ENCODE peak calls at places on chromosomes 13 and 19, in six cellular contexts. F is K562, Z is H1, O is HCT116, C is HepG2, P is GM12878. Q is an unnamed sample. For H3K4me1, the result is how much of the 10 kb centered on the place peaks cover.

GRCh38 chr13:65532231-65532630 is 1697.9 kb downstream of the PCDH9 start:
- DNase-seq in Z (no peak), F (peak), O (no peak), P (no peak), C (no peak), Q (no peak)

GRCh38 chr19:4911314-4911713 is 2.0 kb downstream of the UHRF1 start:
- DNase-seq in C (no peak), P (no peak), O (no peak), Z (no peak), F (no peak), Q (no peak)

GRCh38 chr19:3046621-3047306 is 15.5 kb downstream of the TLE5 start:
- DNase-seq in P (no peak), O (no peak), Z (peak), F (peak), C (no peak), Q (no peak)

GRCh38 chr13:21067794-21068193 is 6.4 kb upstream of the LATS2 start:
- DNase-seq in Z (no peak), O (no peak), F (no peak), C (no peak), P (no peak), Q (no peak)

GRCh38 chr13:49791214-49791752 is 1.2 kb downstream of the KPNA3 start:
- DNase-seq in P (peak), C (peak), Z (no peak), F (peak), O (no peak), Q (peak)

GRCh38 chr19:41298327-41298964 is 11.5 kb upstream of the CCDC97 start:
- DNase-seq in Z (no peak), P (no peak), C (no peak), F (no peak), O (no peak), Q (peak)

GRCh38 chr13:44188257-44188656 is 185.4 kb upstream of the SERP2 start:
- DNase-seq in F (peak), C (no peak), O (peak), Z (no peak), P (no peak), Q (no peak)

GRCh38 chr13:65034266-65034665 is 2195.9 kb downstream of the PCDH9 start:
- DNase-seq in C (no peak), F (no peak), Z (no peak), P (no peak), O (no peak), Q (no peak)

GRCh38 chr13:39306639-39307589 is 268.7 kb downstream of the NHLRC3 start:
- DNase-seq in O (no peak), P (peak), C (no peak), F (no peak), Z (no peak), Q (no peak)

GRCh38 chr19:5964816-5965565 is 12.9 kb downstream of the RANBP3 start:
- DNase-seq in F (no peak), P (no peak), Z (no peak), O (no peak), C (no peak), Q (no peak)

GRCh38 chr13:112056284-112056727 is 10.6 kb upstream of the SOX1 start:
- DNase-seq in F (no peak), Z (peak), O (no peak), C (no peak), P (no peak), Q (no peak)

GRCh38 chr13:91136806-91137205 is 210.7 kb upstream of the MIR17HG start:
- DNase-seq in Z (no peak), F (peak), C (no peak), O (no peak), P (no peak), Q (no peak)

GRCh38 chr19:33564836-33565338 is 43.3 kb upstream of the PEPD start:
- DNase-seq in O (no peak), C (no peak), P (no peak), Z (no peak), F (no peak), Q (no peak)

GRCh38 chr19:640606-641170 is 1.0 kb downstream of the FGF22 start:
- DNase-seq in P (no peak), C (no peak), O (no peak), F (no peak), Z (no peak), Q (no peak)

GRCh38 chr13:48580185-48580803 is 47.4 kb upstream of the RCBTB2 start:
- DNase-seq in O (peak), Z (peak), P (no peak), F (peak), C (peak), Q (peak)

GRCh38 chr19:45637890-45638667 is 1.1 kb downstream of the EML2 start:
- DNase-seq in C (no peak), O (no peak), F (peak), Z (no peak), P (no peak), Q (no peak)

GRCh38 chr19:51687791-51688664 is 5.1 kb upstream of the SPACA6 start:
- DNase-seq in P (no peak), F (peak), O (no peak), Z (peak), C (no peak), Q (no peak)

GRCh38 chr13:23743269-23743668 is 145.9 kb downstream of the MIPEP start:
- DNase-seq in O (no peak), F (no peak), C (no peak), Z (no peak), P (no peak), Q (no peak)

GRCh38 chr13:95834134-95834765 is 157.3 kb downstream of the DNAJC3 start:
- DNase-seq in C (peak), P (peak), Z (peak), F (peak), O (peak), Q (peak)

GRCh38 chr19:35042056-35042730 is 672 bp downstream of the HPN start:
- DNase-seq in P (no peak), C (peak), Z (no peak), O (no peak), F (no peak), Q (no peak)

GRCh38 chr19:9586764-9587163 is 2.5 kb upstream of the ZNF121 start:
- DNase-seq in P (peak), Z (peak), F (peak), O (peak), C (peak), Q (peak)

GRCh38 chr13:47049276-47049989 is 152.6 kb upstream of the HTR2A start:
- DNase-seq in F (no peak), P (no peak), O (no peak), C (no peak), Z (no peak), Q (no peak)

GRCh38 chr13:33480561-33480960 is 195.0 kb upstream of the STARD13 start:
- DNase-seq in Z (no peak), C (no peak), F (no peak), O (no peak), P (no peak), Q (no peak)

GRCh38 chr19:18995804-18996241 is 37.5 kb downstream of the SUGP2 start:
- DNase-seq in F (peak), O (peak), P (no peak), C (peak), Z (peak), Q (peak)

GRCh38 chr13:50672025-50672424 is 171.5 kb downstream of the DLEU7 start:
- DNase-seq in Z (no peak), F (no peak), P (no peak), O (no peak), C (peak), Q (no peak)

GRCh38 chr13:25525884-25526283 is 154.1 kb downstream of the ATP8A2 start:
- DNase-seq in Z (no peak), P (no peak), O (no peak), C (no peak), F (no peak), Q (no peak)

GRCh38 chr13:52599037-52599852 is 43.0 kb upstream of the HNRNPA1L2 start:
- DNase-seq in C (no peak), P (no peak), F (no peak), O (no peak), Z (no peak), Q (no peak)

GRCh38 chr13:44058586-44059238 is 179.0 kb downstream of the LACC1 start:
- DNase-seq in Z (no peak), P (no peak), O (no peak), F (no peak), C (no peak), Q (no peak)

GRCh38 chr13:79709526-79709925 is 228.6 kb downstream of the NDFIP2 start:
- DNase-seq in Z (no peak), P (no peak), F (no peak), C (no peak), O (no peak), Q (no peak)

GRCh38 chr19:35257113-35257461 is 8.3 kb downstream of the LSR start:
- DNase-seq in F (no peak), Z (no peak), C (no peak), P (no peak), O (no peak), Q (no peak)

GRCh38 chr13:33676700-33677048 is 141.3 kb upstream of the RFC3 start:
- DNase-seq in F (no peak), C (peak), Z (no peak), O (no peak), P (no peak), Q (no peak)

GRCh38 chr19:3073931-3074595 is 11.8 kb upstream of the TLE5 start:
- DNase-seq in Z (peak), F (peak), C (no peak), O (no peak), P (no peak), Q (no peak)

GRCh38 chr19:49890349-49891311 is 6.1 kb downstream of the IL4I1 start:
- DNase-seq in P (no peak), C (no peak), Z (peak), F (peak), O (no peak), Q (no peak)

GRCh38 chr13:114288157-114288591 is 6.8 kb downstream of the UPF3A start:
- DNase-seq in Z (no peak), P (no peak), O (no peak), F (no peak), C (no peak), Q (no peak)

GRCh38 chr19:31451686-31452325 is 102.6 kb upstream of the TSHZ3 start:
- DNase-seq in Z (no peak), F (no peak), O (no peak), P (no peak), C (no peak), Q (no peak)

GRCh38 chr13:51919531-51919930 is 57.8 kb downstream of the CCDC70 start:
- DNase-seq in P (no peak), F (no peak), O (no peak), C (no peak), Z (no peak), Q (no peak)

GRCh38 chr13:42996584-42996983 is 4.5 kb upstream of the EPSTI1 start:
- DNase-seq in O (peak), F (no peak), P (no peak), C (peak), Z (no peak), Q (no peak)

GRCh38 chr19:29372461-29372860 is 153.3 kb upstream of the VSTM2B start:
- DNase-seq in C (no peak), P (no peak), O (no peak), Z (peak), F (no peak), Q (no peak)

DNA sequence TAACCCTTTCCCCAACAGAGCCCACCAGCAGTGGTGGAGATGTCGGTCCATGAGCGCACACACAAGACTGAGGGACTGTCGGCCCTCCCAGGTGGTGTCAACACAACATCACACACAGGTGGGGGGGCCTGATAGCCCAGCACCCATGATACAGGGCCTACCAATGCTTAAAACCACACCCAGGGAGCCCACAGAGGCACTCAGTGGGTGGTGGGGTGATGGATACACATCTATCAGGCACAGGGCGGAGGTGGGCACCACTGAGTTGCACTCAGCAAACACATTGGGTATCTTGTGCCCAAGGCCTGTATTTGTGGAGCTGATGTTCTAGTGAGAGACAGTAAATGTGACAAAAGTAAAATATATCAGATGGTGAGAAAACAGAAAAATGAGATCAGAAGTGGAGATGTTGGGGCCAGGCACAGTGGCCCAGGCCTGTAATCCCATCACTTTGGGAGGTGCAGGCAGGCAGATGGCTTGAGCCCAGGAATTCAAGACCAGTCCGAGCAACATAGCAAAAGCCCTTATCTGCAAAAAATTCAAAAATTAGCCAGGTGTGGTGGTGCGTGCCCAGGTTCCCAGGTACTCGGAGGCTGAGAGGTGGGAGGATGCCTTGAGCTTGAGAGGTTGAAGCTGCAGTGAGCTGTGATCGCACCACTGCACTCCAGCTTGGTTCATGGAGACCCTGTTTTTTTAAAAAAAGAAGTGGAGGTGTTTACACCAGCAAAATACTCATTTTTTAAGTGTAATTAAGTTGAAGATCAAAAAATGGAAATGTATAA is 6.8 kb upstream of the ZFP36 start:
- DNase-seq in F (no peak), C (no peak), Z (no peak), O (no peak), P (no peak), Q (no peak)
- H3K4me1 ChIP-seq in F (under half), C (half or more), Z (under half), O (under half), P (half or more), Q (under half)

DNA sequence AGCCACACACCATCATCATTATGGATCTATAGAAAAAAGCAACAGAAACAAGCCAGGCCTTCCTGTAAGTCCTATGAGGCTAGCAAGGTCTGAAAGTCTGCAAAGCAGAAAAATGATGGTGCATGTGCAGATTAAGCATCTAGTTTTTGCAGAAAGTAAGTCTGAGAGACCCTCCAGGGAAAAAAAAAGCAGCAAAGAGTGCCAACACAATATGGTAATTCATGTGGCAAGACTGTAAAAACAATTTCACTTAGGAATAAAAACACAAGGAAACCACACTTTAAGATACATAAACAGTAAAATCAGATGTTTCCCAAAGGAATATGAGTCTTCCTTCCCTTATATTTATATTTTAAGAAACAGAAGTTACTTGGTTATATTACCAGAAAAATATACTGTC is 112.4 kb upstream of the FBXL3 start:
- DNase-seq in Z (no peak), O (no peak), F (no peak), C (no peak), P (no peak), Q (no peak)
- TF ChIP-seq ZNF274 in Z (no peak), O (no peak), F (no peak), C (no peak), P (no peak), Q (no peak)

DNA sequence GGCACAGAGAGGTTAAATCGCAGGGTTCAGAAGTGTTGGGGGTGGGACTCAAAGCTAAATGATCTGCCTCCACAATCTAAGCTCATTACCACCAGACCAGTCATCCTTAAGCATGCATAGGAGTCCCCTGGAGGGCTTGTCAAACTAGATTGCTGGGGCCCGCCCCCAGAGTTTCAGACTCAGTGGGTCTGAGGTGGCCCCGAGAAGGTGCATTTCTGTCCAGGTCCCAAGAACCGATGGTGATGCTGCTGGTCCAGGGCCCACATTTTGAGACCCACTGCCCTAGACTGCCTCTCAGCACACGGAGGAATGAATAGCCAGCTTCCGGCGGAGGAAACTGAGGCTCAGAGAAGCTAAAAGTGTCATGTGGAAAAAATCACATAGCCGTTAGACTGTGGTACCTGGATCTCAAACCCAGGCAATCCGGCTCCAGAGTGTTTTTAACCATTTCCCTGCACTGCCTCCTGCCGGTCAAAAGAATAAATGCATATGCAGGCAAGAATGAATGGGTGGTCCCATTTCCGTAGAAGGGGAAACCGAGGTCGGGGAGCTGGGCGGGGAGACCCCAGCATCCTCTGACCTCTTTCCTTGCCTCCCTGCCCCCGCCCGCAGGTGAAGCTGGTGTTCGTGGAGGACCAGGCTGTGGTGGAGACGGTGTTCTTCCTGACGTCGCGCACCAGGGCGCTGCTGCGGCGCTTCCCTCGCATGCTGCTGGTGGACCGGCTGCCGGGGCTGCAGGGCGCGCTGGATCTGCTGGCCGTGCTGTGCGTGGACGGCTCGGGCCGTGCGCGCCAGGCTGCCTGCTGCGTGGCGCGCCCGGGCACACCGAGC is 23.8 kb downstream of the ZSWIM9 start:
- DNase-seq in O (no peak), C (peak), Z (peak), F (peak), P (no peak), Q (no peak)
- H3K4me1 ChIP-seq in O (under half), C (under half), Z (under half), F (under half), P (under half), Q (under half)

GRCh38 chr13:83219832-83220231 is 662.4 kb downstream of the SLITRK1 start:
- DNase-seq in Z (no peak), O (no peak), P (no peak), F (no peak), C (no peak), Q (no peak)

GRCh38 chr13:83220241-83220640 is 662.0 kb downstream of the SLITRK1 start:
- DNase-seq in F (no peak), C (no peak), P (no peak), Z (no peak), O (no peak), Q (no peak)

GRCh38 chr13:83221256-83221655 is 661.0 kb downstream of the SLITRK1 start:
- DNase-seq in O (no peak), F (peak), P (no peak), C (no peak), Z (no peak), Q (no peak)

GRCh38 chr13:83221813-83222241 is 660.4 kb downstream of the SLITRK1 start:
- DNase-seq in C (no peak), O (no peak), P (no peak), Z (no peak), F (no peak), Q (no peak)

DNA sequence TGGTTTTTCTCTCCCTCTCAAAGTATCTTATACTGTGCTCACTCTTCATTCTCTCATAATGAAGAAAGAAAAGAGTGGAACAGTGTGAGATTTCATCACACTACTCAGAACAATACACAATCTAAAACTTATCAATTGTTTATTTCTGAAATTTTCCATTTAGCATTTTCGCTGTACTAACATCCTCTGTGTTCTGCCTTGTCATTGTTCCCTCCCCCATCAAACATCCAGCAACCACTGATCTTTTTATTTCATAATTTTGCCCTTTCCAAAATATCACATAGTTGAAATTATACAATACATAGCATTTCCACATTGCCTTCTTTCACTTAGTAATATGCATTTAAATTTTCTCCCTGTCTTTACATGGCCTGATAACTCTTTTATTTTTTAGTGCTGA is 658.7 kb downstream of the SLITRK1 start:
- DNase-seq in F (no peak), O (no peak), Z (no peak), P (no peak), C (no peak), Q (no peak)
- TF ChIP-seq ZNF274 in F (no peak), O (no peak), Z (no peak), P (no peak), C (no peak), Q (no peak)

Q was measured in NT2/D1.